ENCODE peak calls at places on chromosomes 3 and 15, in eight cellular contexts. One of them, this sample, is unnamed.

GRCh38 chr15:78761891-78762385 is 49.3 kb downstream of the ADAMTS7 start:
- DNase-seq in cardiac fibroblast: no peak
- DNase-seq in WERI-Rb-1: no peak
- DNase-seq in skeletal muscle cell: no peak
- DNase-seq in epithelial cell of proximal tubule: no peak
- DNase-seq in iPS-NIHi11: no peak
- DNase-seq in HuH-7.5: no peak
- DNase-seq in activated naive CD4-positive, alpha-beta T cell: no peak
- DNase-seq in this sample: no peak

GRCh38 chr3:35908366-35909232 is 269.3 kb downstream of the ARPP21 start:
- DNase-seq in WERI-Rb-1: peak; percentile 73
- DNase-seq in skeletal muscle cell: peak; percentile 30
- DNase-seq in iPS-NIHi11: peak; percentile 72
- DNase-seq in activated naive CD4-positive, alpha-beta T cell: peak; percentile 8
- DNase-seq in epithelial cell of proximal tubule: no peak
- DNase-seq in cardiac fibroblast: peak; percentile 88
- DNase-seq in HuH-7.5: peak; percentile 22
- DNase-seq in this sample: peak; percentile 76

GRCh38 chr3:127639173-127640030 is 10.4 kb downstream of the PODXL2 start:
- DNase-seq in iPS-NIHi11: no peak
- DNase-seq in epithelial cell of proximal tubule: peak; percentile 33
- DNase-seq in cardiac fibroblast: peak; percentile 38
- DNase-seq in WERI-Rb-1: no peak
- DNase-seq in HuH-7.5: no peak
- DNase-seq in skeletal muscle cell: no peak
- DNase-seq in activated naive CD4-positive, alpha-beta T cell: no peak
- DNase-seq in this sample: no peak

GRCh38 chr3:162337630-162338029 is 841.0 kb downstream of the OTOL1 start:
- DNase-seq in activated naive CD4-positive, alpha-beta T cell: no peak
- DNase-seq in HuH-7.5: no peak
- DNase-seq in cardiac fibroblast: peak; percentile 12
- DNase-seq in iPS-NIHi11: no peak
- DNase-seq in skeletal muscle cell: no peak
- DNase-seq in WERI-Rb-1: no peak
- DNase-seq in epithelial cell of proximal tubule: no peak
- DNase-seq in this sample: no peak

GRCh38 chr3:78659386-78659987 is 1108.3 kb downstream of the ROBO1 start:
- DNase-seq in HuH-7.5: no peak
- DNase-seq in cardiac fibroblast: peak; percentile 76
- DNase-seq in activated naive CD4-positive, alpha-beta T cell: no peak
- DNase-seq in skeletal muscle cell: no peak
- DNase-seq in WERI-Rb-1: no peak
- DNase-seq in iPS-NIHi11: no peak
- DNase-seq in epithelial cell of proximal tubule: no peak
- DNase-seq in this sample: no peak

GRCh38 chr3:58793052-58793451 is 126.5 kb upstream of the FAM3D start:
- DNase-seq in WERI-Rb-1: no peak
- DNase-seq in activated naive CD4-positive, alpha-beta T cell: no peak
- DNase-seq in iPS-NIHi11: no peak
- DNase-seq in cardiac fibroblast: no peak
- DNase-seq in epithelial cell of proximal tubule: no peak
- DNase-seq in skeletal muscle cell: no peak
- DNase-seq in HuH-7.5: no peak
- DNase-seq in this sample: no peak

GRCh38 chr3:46843508-46843907 is 19.7 kb downstream of the MYL3 start:
- DNase-seq in iPS-NIHi11: no peak
- DNase-seq in WERI-Rb-1: no peak
- DNase-seq in epithelial cell of proximal tubule: no peak
- DNase-seq in skeletal muscle cell: no peak
- DNase-seq in HuH-7.5: no peak
- DNase-seq in activated naive CD4-positive, alpha-beta T cell: no peak
- DNase-seq in cardiac fibroblast: no peak
- DNase-seq in this sample: no peak

GRCh38 chr3:39118931-39119660 is 11.6 kb downstream of the TTC21A start:
- DNase-seq in cardiac fibroblast: no peak
- DNase-seq in epithelial cell of proximal tubule: no peak
- DNase-seq in activated naive CD4-positive, alpha-beta T cell: no peak
- DNase-seq in HuH-7.5: no peak
- DNase-seq in WERI-Rb-1: no peak
- DNase-seq in iPS-NIHi11: no peak
- DNase-seq in skeletal muscle cell: no peak
- DNase-seq in this sample: no peak

GRCh38 chr3:127194601-127195187 is 1.8 kb downstream of the PRR23E start:
- DNase-seq in epithelial cell of proximal tubule: no peak
- DNase-seq in activated naive CD4-positive, alpha-beta T cell: no peak
- DNase-seq in iPS-NIHi11: no peak
- DNase-seq in skeletal muscle cell: no peak
- DNase-seq in cardiac fibroblast: no peak
- DNase-seq in WERI-Rb-1: no peak
- DNase-seq in HuH-7.5: no peak
- DNase-seq in this sample: no peak

GRCh38 chr3:180402463-180403073 is 199.4 kb upstream of the TTC14 start:
- DNase-seq in HuH-7.5: no peak
- DNase-seq in iPS-NIHi11: no peak
- DNase-seq in WERI-Rb-1: no peak
- DNase-seq in cardiac fibroblast: no peak
- DNase-seq in epithelial cell of proximal tubule: no peak
- DNase-seq in activated naive CD4-positive, alpha-beta T cell: no peak
- DNase-seq in skeletal muscle cell: no peak
- DNase-seq in this sample: no peak

GRCh38 chr15:93288718-93289117 is 199.7 kb upstream of the RGMA start:
- DNase-seq in epithelial cell of proximal tubule: no peak
- DNase-seq in activated naive CD4-positive, alpha-beta T cell: no peak
- DNase-seq in iPS-NIHi11: no peak
- DNase-seq in skeletal muscle cell: no peak
- DNase-seq in HuH-7.5: no peak
- DNase-seq in WERI-Rb-1: no peak
- DNase-seq in cardiac fibroblast: no peak
- DNase-seq in this sample: no peak

GRCh38 chr3:23831517-23832394 is 26.0 kb downstream of the UBE2E1 start:
- DNase-seq in skeletal muscle cell: no peak
- DNase-seq in activated naive CD4-positive, alpha-beta T cell: no peak
- DNase-seq in cardiac fibroblast: no peak
- DNase-seq in iPS-NIHi11: no peak
- DNase-seq in HuH-7.5: no peak
- DNase-seq in epithelial cell of proximal tubule: no peak
- DNase-seq in WERI-Rb-1: no peak
- DNase-seq in this sample: no peak

GRCh38 chr15:31489801-31490646 is 163.4 kb downstream of the KLF13 start:
- DNase-seq in WERI-Rb-1: no peak
- DNase-seq in activated naive CD4-positive, alpha-beta T cell: peak; percentile 16
- DNase-seq in cardiac fibroblast: peak; percentile 74
- DNase-seq in epithelial cell of proximal tubule: no peak
- DNase-seq in HuH-7.5: peak; percentile 79
- DNase-seq in iPS-NIHi11: peak; percentile 74
- DNase-seq in skeletal muscle cell: no peak
- DNase-seq in this sample: no peak

GRCh38 chr15:75729304-75730069 is 16.8 kb upstream of the CSPG4 start:
- DNase-seq in activated naive CD4-positive, alpha-beta T cell: no peak
- DNase-seq in epithelial cell of proximal tubule: no peak
- DNase-seq in WERI-Rb-1: no peak
- DNase-seq in iPS-NIHi11: no peak
- DNase-seq in skeletal muscle cell: no peak
- DNase-seq in cardiac fibroblast: no peak
- DNase-seq in HuH-7.5: no peak
- DNase-seq in this sample: no peak

GRCh38 chr15:84653584-84653909 is 536 bp downstream of the WDR73 start:
- DNase-seq in HuH-7.5: no peak
- DNase-seq in cardiac fibroblast: no peak
- DNase-seq in epithelial cell of proximal tubule: no peak
- DNase-seq in WERI-Rb-1: no peak
- DNase-seq in iPS-NIHi11: no peak
- DNase-seq in activated naive CD4-positive, alpha-beta T cell: no peak
- DNase-seq in skeletal muscle cell: no peak
- DNase-seq in this sample: no peak

GRCh38 chr15:83613716-83614115 is 40.2 kb upstream of the ADAMTSL3 start:
- DNase-seq in HuH-7.5: no peak
- DNase-seq in skeletal muscle cell: no peak
- DNase-seq in activated naive CD4-positive, alpha-beta T cell: no peak
- DNase-seq in WERI-Rb-1: no peak
- DNase-seq in iPS-NIHi11: no peak
- DNase-seq in cardiac fibroblast: no peak
- DNase-seq in epithelial cell of proximal tubule: peak; percentile 57
- DNase-seq in this sample: no peak

GRCh38 chr15:85947936-85948335 is 131.7 kb upstream of the AGBL1 start:
- DNase-seq in activated naive CD4-positive, alpha-beta T cell: no peak
- DNase-seq in HuH-7.5: no peak
- DNase-seq in WERI-Rb-1: no peak
- DNase-seq in skeletal muscle cell: no peak
- DNase-seq in iPS-NIHi11: no peak
- DNase-seq in cardiac fibroblast: no peak
- DNase-seq in epithelial cell of proximal tubule: no peak
- DNase-seq in this sample: no peak

GRCh38 chr15:38325290-38325990 is 72.8 kb downstream of the SPRED1 start:
- DNase-seq in skeletal muscle cell: no peak
- DNase-seq in HuH-7.5: no peak
- DNase-seq in activated naive CD4-positive, alpha-beta T cell: no peak
- DNase-seq in cardiac fibroblast: no peak
- DNase-seq in WERI-Rb-1: no peak
- DNase-seq in iPS-NIHi11: no peak
- DNase-seq in epithelial cell of proximal tubule: no peak
- DNase-seq in this sample: no peak

GRCh38 chr15:74845581-74845980 is 2.6 kb upstream of the ULK3 start:
- DNase-seq in HuH-7.5: no peak
- DNase-seq in activated naive CD4-positive, alpha-beta T cell: no peak
- DNase-seq in iPS-NIHi11: no peak
- DNase-seq in WERI-Rb-1: no peak
- DNase-seq in cardiac fibroblast: no peak
- DNase-seq in skeletal muscle cell: no peak
- DNase-seq in epithelial cell of proximal tubule: no peak
- DNase-seq in this sample: no peak

GRCh38 chr3:69084668-69085542 is at the start of gene ARL6IP5:
- DNase-seq in activated naive CD4-positive, alpha-beta T cell: peak; percentile 85
- DNase-seq in WERI-Rb-1: peak; percentile 91
- DNase-seq in skeletal muscle cell: peak; percentile 82
- DNase-seq in epithelial cell of proximal tubule: peak; percentile 82
- DNase-seq in HuH-7.5: no peak
- DNase-seq in iPS-NIHi11: peak; percentile 79
- DNase-seq in cardiac fibroblast: peak; percentile 94
- DNase-seq in this sample: peak; percentile 95

GRCh38 chr3:57556459-57557087 is 499 bp downstream of the PDE12 start:
- DNase-seq in epithelial cell of proximal tubule: no peak
- DNase-seq in HuH-7.5: no peak
- DNase-seq in WERI-Rb-1: peak; percentile 21
- DNase-seq in iPS-NIHi11: no peak
- DNase-seq in cardiac fibroblast: no peak
- DNase-seq in activated naive CD4-positive, alpha-beta T cell: peak; percentile 31
- DNase-seq in skeletal muscle cell: no peak
- DNase-seq in this sample: peak; percentile 41

GRCh38 chr15:101277943-101278564 is 769 bp upstream of the SELENOS start:
- DNase-seq in iPS-NIHi11: no peak
- DNase-seq in WERI-Rb-1: no peak
- DNase-seq in skeletal muscle cell: peak; percentile 23
- DNase-seq in epithelial cell of proximal tubule: no peak
- DNase-seq in activated naive CD4-positive, alpha-beta T cell: no peak
- DNase-seq in cardiac fibroblast: no peak
- DNase-seq in HuH-7.5: no peak
- DNase-seq in this sample: no peak

GRCh38 chr3:132781922-132782321 is 59.7 kb upstream of the NPHP3 start:
- DNase-seq in epithelial cell of proximal tubule: no peak
- DNase-seq in HuH-7.5: no peak
- DNase-seq in WERI-Rb-1: no peak
- DNase-seq in skeletal muscle cell: no peak
- DNase-seq in iPS-NIHi11: no peak
- DNase-seq in cardiac fibroblast: no peak
- DNase-seq in activated naive CD4-positive, alpha-beta T cell: no peak
- DNase-seq in this sample: no peak

GRCh38 chr3:58037141-58037910 is 29.1 kb downstream of the FLNB start:
- DNase-seq in iPS-NIHi11: no peak
- DNase-seq in epithelial cell of proximal tubule: no peak
- DNase-seq in skeletal muscle cell: no peak
- DNase-seq in cardiac fibroblast: no peak
- DNase-seq in WERI-Rb-1: no peak
- DNase-seq in activated naive CD4-positive, alpha-beta T cell: no peak
- DNase-seq in HuH-7.5: no peak
- DNase-seq in this sample: no peak

GRCh38 chr15:63283126-63283525 is 5.7 kb downstream of the APH1B start:
- DNase-seq in cardiac fibroblast: no peak
- DNase-seq in epithelial cell of proximal tubule: no peak
- DNase-seq in activated naive CD4-positive, alpha-beta T cell: no peak
- DNase-seq in WERI-Rb-1: no peak
- DNase-seq in HuH-7.5: no peak
- DNase-seq in skeletal muscle cell: no peak
- DNase-seq in iPS-NIHi11: no peak
- DNase-seq in this sample: no peak

GRCh38 chr3:6994081-6994668 is 133.3 kb downstream of the GRM7 start:
- DNase-seq in WERI-Rb-1: no peak
- DNase-seq in epithelial cell of proximal tubule: no peak
- DNase-seq in HuH-7.5: peak; percentile 9
- DNase-seq in activated naive CD4-positive, alpha-beta T cell: no peak
- DNase-seq in cardiac fibroblast: peak; percentile 5
- DNase-seq in skeletal muscle cell: no peak
- DNase-seq in iPS-NIHi11: peak; percentile 14
- DNase-seq in this sample: no peak

GRCh38 chr3:72993391-72993790 is 3.2 kb upstream of the PPP4R2 start:
- DNase-seq in iPS-NIHi11: no peak
- DNase-seq in cardiac fibroblast: no peak
- DNase-seq in skeletal muscle cell: no peak
- DNase-seq in HuH-7.5: no peak
- DNase-seq in epithelial cell of proximal tubule: no peak
- DNase-seq in activated naive CD4-positive, alpha-beta T cell: no peak
- DNase-seq in WERI-Rb-1: no peak
- DNase-seq in this sample: no peak

GRCh38 chr3:57659810-57660439 is 33.0 kb downstream of the DENND6A start:
- DNase-seq in epithelial cell of proximal tubule: no peak
- DNase-seq in HuH-7.5: no peak
- DNase-seq in WERI-Rb-1: no peak
- DNase-seq in skeletal muscle cell: no peak
- DNase-seq in iPS-NIHi11: no peak
- DNase-seq in activated naive CD4-positive, alpha-beta T cell: no peak
- DNase-seq in cardiac fibroblast: peak; percentile 57
- DNase-seq in this sample: no peak